ENCODE peak calls at places on chromosome 21, in seven cellular contexts. B is aorta, W is PC-9, U is MM.1S, F is psoas muscle, L is neural progenitor cell, K is HCT116. M is an unnamed sample.

GRCh38 chr21:26965567-26966359 is 1.1 kb downstream of the ADAMTS5 start:
- DNase-seq in B (peak), W (no peak), U (no peak), F (peak), L (peak), K (no peak), M (no peak)

GRCh38 chr21:42093991-42094417 is 22.9 kb downstream of the UMODL1 start:
- DNase-seq in B (peak), W (peak), U (no peak), F (peak), L (no peak), K (no peak), M (peak)

GRCh38 chr21:26506951-26507350 is 66.1 kb downstream of the CYYR1 start:
- DNase-seq in B (no peak), W (no peak), U (no peak), F (no peak), L (no peak), K (no peak), M (peak)

GRCh38 chr21:17368748-17369363 is 144.0 kb upstream of the CXADR start:
- DNase-seq in B (no peak), W (no peak), U (no peak), F (no peak), L (no peak), K (no peak), M (no peak)

GRCh38 chr21:21631961-21632360 is 633.8 kb downstream of the NCAM2 start:
- DNase-seq in B (peak), W (no peak), U (no peak), F (no peak), L (no peak), K (no peak), M (no peak)

GRCh38 chr21:14285147-14285546 is 69.2 kb downstream of the RBM11 start:
- DNase-seq in B (no peak), W (no peak), U (peak), F (no peak), L (no peak), K (no peak), M (no peak)

GRCh38 chr21:38733973-38734546 is 71.7 kb upstream of the ETS2 start:
- DNase-seq in B (peak), W (peak), U (peak), F (peak), L (peak), K (peak), M (peak)

GRCh38 chr21:17003763-17004373 is 509.0 kb upstream of the CXADR start:
- DNase-seq in B (no peak), W (no peak), U (peak), F (no peak), L (no peak), K (no peak), M (no peak)

GRCh38 chr21:31446206-31446900 is 102.3 kb upstream of the TIAM1 start:
- DNase-seq in B (no peak), W (no peak), U (peak), F (no peak), L (no peak), K (no peak), M (no peak)

GRCh38 chr21:25560151-25560783 is 47.0 kb downstream of the MRPL39 start:
- DNase-seq in B (no peak), W (no peak), U (no peak), F (no peak), L (no peak), K (no peak), M (peak)

GRCh38 chr21:39004776-39005605 is 178.3 kb downstream of the PSMG1 start:
- DNase-seq in B (no peak), W (no peak), U (no peak), F (no peak), L (no peak), K (no peak), M (no peak)

GRCh38 chr21:32325706-32326105 is 27.1 kb downstream of the MRAP start:
- DNase-seq in B (no peak), W (no peak), U (no peak), F (no peak), L (no peak), K (no peak), M (no peak)

GRCh38 chr21:39016740-39017315 is 166.4 kb downstream of the PSMG1 start:
- DNase-seq in B (peak), W (no peak), U (peak), F (no peak), L (no peak), K (no peak), M (no peak)

GRCh38 chr21:38938343-38938742 is 132.6 kb downstream of the ETS2 start:
- DNase-seq in B (no peak), W (no peak), U (peak), F (no peak), L (peak), K (no peak), M (peak)

GRCh38 chr21:34881421-34881820 is 167.7 kb downstream of the RUNX1 start:
- DNase-seq in B (no peak), W (peak), U (no peak), F (no peak), L (no peak), K (no peak), M (no peak)

GRCh38 chr21:31623664-31624063 is 35.8 kb upstream of the SOD1 start:
- DNase-seq in B (no peak), W (no peak), U (no peak), F (no peak), L (peak), K (no peak), M (peak)

GRCh38 chr21:42766756-42767560 is 112.4 kb downstream of the WDR4 start:
- DNase-seq in B (no peak), W (no peak), U (no peak), F (no peak), L (no peak), K (no peak), M (no peak)

GRCh38 chr21:14737278-14737677 is 191.2 kb upstream of the SAMSN1 start:
- DNase-seq in B (no peak), W (no peak), U (no peak), F (no peak), L (no peak), K (no peak), M (no peak)

GRCh38 chr21:32844653-32845443 is 73.3 kb upstream of the PAXBP1 start:
- DNase-seq in B (no peak), W (peak), U (no peak), F (no peak), L (peak), K (peak), M (peak)

GRCh38 chr21:16307256-16307655 is 577.5 kb downstream of the USP25 start:
- DNase-seq in B (no peak), W (no peak), U (no peak), F (no peak), L (no peak), K (no peak), M (no peak)

GRCh38 chr21:30480145-30480544 is at the start of gene KRTAP19-1:
- DNase-seq in B (peak), W (no peak), U (no peak), F (no peak), L (no peak), K (no peak), M (no peak)

GRCh38 chr21:38857152-38857825 is 51.6 kb downstream of the ETS2 start:
- DNase-seq in B (no peak), W (no peak), U (no peak), F (peak), L (no peak), K (no peak), M (no peak)

GRCh38 chr21:27269646-27270045 is 302.8 kb upstream of the ADAMTS5 start:
- DNase-seq in B (no peak), W (no peak), U (no peak), F (no peak), L (no peak), K (no peak), M (no peak)

GRCh38 chr21:31974454-31974985 is 101.7 kb downstream of the HUNK start:
- DNase-seq in B (no peak), W (no peak), U (no peak), F (no peak), L (peak), K (no peak), M (no peak)

GRCh38 chr21:30194701-30195299 is 21.1 kb downstream of the CLDN8 start:
- DNase-seq in B (no peak), W (peak), U (peak), F (no peak), L (peak), K (no peak), M (peak)

GRCh38 chr21:30044447-30045064 is 104.8 kb upstream of the GRIK1 start:
- DNase-seq in B (no peak), W (no peak), U (peak), F (no peak), L (peak), K (no peak), M (peak)

GRCh38 chr21:42514883-42515228 is 1.2 kb downstream of the SLC37A1 start:
- DNase-seq in B (no peak), W (no peak), U (no peak), F (no peak), L (no peak), K (no peak), M (no peak)

GRCh38 chr21:34936299-34936698 is 112.8 kb downstream of the RUNX1 start:
- DNase-seq in B (no peak), W (no peak), U (no peak), F (no peak), L (no peak), K (no peak), M (no peak)

GRCh38 chr21:28473530-28474225 is 519.0 kb downstream of the LTN1 start:
- DNase-seq in B (no peak), W (no peak), U (no peak), F (no peak), L (no peak), K (no peak), M (no peak)

GRCh38 chr21:45818904-45819285 is 162.7 kb upstream of the COL6A1 start:
- DNase-seq in B (no peak), W (no peak), U (no peak), F (no peak), L (no peak), K (no peak), M (peak)
- H3K27ac ChIP-seq in B (no peak), W (no peak), U (no peak), F (no peak), L (no peak), K (no peak), M (peak)

GRCh38 chr21:43997766-43998742 is 14.1 kb upstream of the TRAPPC10 start:
- DNase-seq in B (no peak), W (no peak), U (no peak), F (no peak), L (no peak), K (no peak), M (no peak)
- H3K27ac ChIP-seq in B (no peak), W (no peak), U (no peak), F (no peak), L (no peak), K (no peak), M (no peak)

GRCh38 chr21:43884861-43885370 is 19.9 kb downstream of the AGPAT3 start:
- DNase-seq in B (no peak), W (no peak), U (no peak), F (no peak), L (no peak), K (no peak), M (no peak)
- H3K27ac ChIP-seq in B (no peak), W (no peak), U (no peak), F (no peak), L (no peak), K (peak), M (no peak)

GRCh38 chr21:33871171-33871570 is 44.4 kb downstream of the ATP5PO start:
- DNase-seq in B (no peak), W (no peak), U (no peak), F (no peak), L (no peak), K (no peak), M (no peak)

GRCh38 chr21:33874161-33874560 is 41.4 kb downstream of the ATP5PO start:
- DNase-seq in B (peak), W (no peak), U (no peak), F (no peak), L (no peak), K (no peak), M (no peak)

GRCh38 chr21:33866851-33867250 is 48.8 kb downstream of the ATP5PO start:
- DNase-seq in B (peak), W (no peak), U (no peak), F (no peak), L (no peak), K (no peak), M (no peak)

GRCh38 chr21:33873116-33873515 is 42.5 kb downstream of the ATP5PO start:
- DNase-seq in B (no peak), W (no peak), U (no peak), F (no peak), L (no peak), K (no peak), M (no peak)

DNA sequence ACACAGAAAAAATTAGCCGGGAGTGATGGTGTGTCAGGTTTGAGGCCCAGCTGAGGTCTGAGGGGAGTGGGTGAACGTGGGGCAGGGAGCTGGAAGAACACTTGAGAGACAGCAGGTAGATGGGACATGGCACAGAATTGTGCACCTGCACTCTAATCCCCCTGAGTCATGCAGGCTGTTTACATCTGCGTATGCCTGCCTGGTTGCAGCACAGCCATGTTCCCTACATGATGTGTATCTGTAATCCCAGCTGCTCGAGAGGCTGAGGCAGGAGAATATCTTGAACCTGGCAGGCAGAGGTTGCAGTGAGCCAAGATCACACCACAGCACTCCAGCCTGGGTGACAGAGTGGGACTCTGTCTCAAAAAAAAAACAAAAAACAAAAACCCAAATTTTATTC is 44.8 kb downstream of the ATP5PO start:
- DNase-seq in B (no peak), W (no peak), U (no peak), F (no peak), L (no peak), K (no peak), M (no peak)
- H3K27ac ChIP-seq in B (no peak), W (no peak), U (no peak), F (no peak), L (no peak), K (no peak), M (no peak)

GRCh38 chr21:36512971-36513370 is 33.0 kb upstream of the CLDN14 start:
- DNase-seq in B (no peak), W (no peak), U (no peak), F (no peak), L (no peak), K (no peak), M (no peak)

GRCh38 chr21:36508948-36509347 is 29.0 kb upstream of the CLDN14 start:
- DNase-seq in B (no peak), W (no peak), U (no peak), F (no peak), L (no peak), K (no peak), M (no peak)

GRCh38 chr21:36509966-36510742 is 30.2 kb upstream of the CLDN14 start:
- DNase-seq in B (no peak), W (peak), U (no peak), F (no peak), L (no peak), K (no peak), M (no peak)

GRCh38 chr21:36511484-36512227 is 31.7 kb upstream of the CLDN14 start:
- DNase-seq in B (no peak), W (no peak), U (peak), F (no peak), L (no peak), K (no peak), M (no peak)

DNA sequence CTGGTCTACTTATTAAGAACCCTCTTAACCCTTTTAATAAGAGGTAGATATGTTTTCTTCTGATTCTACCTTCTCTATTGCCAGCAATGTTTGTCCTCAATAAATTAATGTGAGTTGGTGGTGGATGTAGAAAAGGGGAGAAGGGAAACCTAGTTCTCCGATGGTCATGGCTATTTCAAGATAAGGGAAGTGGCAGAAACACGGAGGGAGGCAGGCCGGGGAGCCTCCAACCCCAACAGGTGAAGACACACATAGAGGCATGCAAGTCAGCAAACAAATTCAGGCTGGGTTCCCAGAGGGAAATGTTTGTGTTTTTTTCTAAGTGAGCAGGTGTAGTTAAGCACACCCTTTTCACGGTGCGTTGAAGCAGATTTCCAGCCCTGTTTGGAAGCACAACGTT is 31.0 kb upstream of the CLDN14 start:
- DNase-seq in B (no peak), W (no peak), U (no peak), F (no peak), L (no peak), K (no peak), M (no peak)
- H3K27ac ChIP-seq in B (no peak), W (peak), U (no peak), F (no peak), L (no peak), K (no peak), M (no peak)